ENCODE peak calls at places on chromosomes 6 and 20, in five cellular contexts. One of them, this sample, is unnamed.

GRCh38 chr6:169529931-169530761 is 171.7 kb downstream of the WDR27 start:
- DNase-seq in HCT116: no peak
- DNase-seq in stomach: no peak
- DNase-seq in breast epithelium: no peak
- DNase-seq in suprapubic skin: no peak
- DNase-seq in this sample: no peak

GRCh38 chr6:20900396-20901160 is 366.3 kb downstream of the CDKAL1 start:
- DNase-seq in HCT116: no peak
- DNase-seq in stomach: no peak
- DNase-seq in breast epithelium: no peak
- DNase-seq in suprapubic skin: no peak
- DNase-seq in this sample: no peak

GRCh38 chr6:115551510-115551909 is 509.2 kb downstream of the FRK start:
- DNase-seq in HCT116: no peak
- DNase-seq in stomach: no peak
- DNase-seq in breast epithelium: no peak
- DNase-seq in suprapubic skin: no peak
- DNase-seq in this sample: no peak

GRCh38 chr6:125989631-125990030 is 3.3 kb downstream of the TRMT11 start:
- DNase-seq in HCT116: no peak
- DNase-seq in stomach: no peak
- DNase-seq in breast epithelium: no peak
- DNase-seq in suprapubic skin: no peak
- DNase-seq in this sample: no peak

GRCh38 chr6:123733180-123733579 is 70.5 kb upstream of the NKAIN2 start:
- DNase-seq in HCT116: no peak
- DNase-seq in stomach: no peak
- DNase-seq in breast epithelium: no peak
- DNase-seq in suprapubic skin: no peak
- DNase-seq in this sample: no peak

GRCh38 chr20:23084282-23084844 is 1.8 kb downstream of the CD93 start:
- DNase-seq in HCT116: no peak
- DNase-seq in stomach: no peak
- DNase-seq in breast epithelium: no peak
- DNase-seq in suprapubic skin: no peak
- DNase-seq in this sample: no peak

GRCh38 chr20:2006452-2007381 is 12.9 kb upstream of the PDYN start:
- DNase-seq in HCT116: peak
- DNase-seq in stomach: peak
- DNase-seq in breast epithelium: no peak
- DNase-seq in suprapubic skin: no peak
- DNase-seq in this sample: peak

GRCh38 chr20:45518282-45518681 is 2.9 kb upstream of the SPINT3 start:
- DNase-seq in HCT116: no peak
- DNase-seq in stomach: no peak
- DNase-seq in breast epithelium: no peak
- DNase-seq in suprapubic skin: no peak
- DNase-seq in this sample: no peak

GRCh38 chr6:12327391-12327790 is 37.2 kb downstream of the EDN1 start:
- DNase-seq in HCT116: no peak
- DNase-seq in stomach: no peak
- DNase-seq in breast epithelium: no peak
- DNase-seq in suprapubic skin: no peak
- DNase-seq in this sample: no peak

GRCh38 chr20:10115021-10115420 is 80.2 kb downstream of the ANKEF1 start:
- DNase-seq in HCT116: no peak
- DNase-seq in stomach: no peak
- DNase-seq in breast epithelium: no peak
- DNase-seq in suprapubic skin: no peak
- DNase-seq in this sample: no peak

GRCh38 chr6:122071950-122072647 is 327.4 kb upstream of the HSF2 start:
- DNase-seq in HCT116: no peak
- DNase-seq in stomach: no peak
- DNase-seq in breast epithelium: no peak
- DNase-seq in suprapubic skin: no peak
- DNase-seq in this sample: no peak

GRCh38 chr20:9038791-9039190 is 30.1 kb upstream of the PLCB4 start:
- DNase-seq in HCT116: no peak
- DNase-seq in stomach: no peak
- DNase-seq in breast epithelium: no peak
- DNase-seq in suprapubic skin: no peak
- DNase-seq in this sample: no peak

GRCh38 chr20:58695084-58695722 is 2.6 kb downstream of the NPEPL1 start:
- DNase-seq in HCT116: no peak
- DNase-seq in stomach: no peak
- DNase-seq in breast epithelium: no peak
- DNase-seq in suprapubic skin: no peak
- DNase-seq in this sample: no peak

GRCh38 chr6:99709062-99709461 is 102.4 kb downstream of the PRDM13 start:
- DNase-seq in HCT116: no peak
- DNase-seq in stomach: no peak
- DNase-seq in breast epithelium: no peak
- DNase-seq in suprapubic skin: no peak
- DNase-seq in this sample: no peak

GRCh38 chr20:19552144-19552895 is 205.7 kb upstream of the RIN2 start:
- DNase-seq in HCT116: no peak
- DNase-seq in stomach: peak
- DNase-seq in breast epithelium: no peak
- DNase-seq in suprapubic skin: no peak
- DNase-seq in this sample: no peak

GRCh38 chr6:11212625-11213024 is 19.8 kb downstream of the NEDD9 start:
- DNase-seq in HCT116: no peak
- DNase-seq in stomach: no peak
- DNase-seq in breast epithelium: no peak
- DNase-seq in suprapubic skin: no peak
- DNase-seq in this sample: no peak

GRCh38 chr6:140394141-140394540 is 1019.7 kb upstream of the CITED2 start:
- DNase-seq in HCT116: no peak
- DNase-seq in stomach: no peak
- DNase-seq in breast epithelium: no peak
- DNase-seq in suprapubic skin: no peak
- DNase-seq in this sample: no peak

GRCh38 chr6:151096255-151096612 is 143.5 kb upstream of the AKAP12 start:
- DNase-seq in HCT116: no peak
- DNase-seq in stomach: no peak
- DNase-seq in breast epithelium: no peak
- DNase-seq in suprapubic skin: no peak
- DNase-seq in this sample: no peak

GRCh38 chr6:128493877-128494276 is 26.5 kb downstream of the PTPRK start:
- DNase-seq in HCT116: no peak
- DNase-seq in stomach: no peak
- DNase-seq in breast epithelium: no peak
- DNase-seq in suprapubic skin: no peak
- DNase-seq in this sample: no peak

GRCh38 chr6:128492386-128492785 is 28.0 kb downstream of the PTPRK start:
- DNase-seq in HCT116: no peak
- DNase-seq in stomach: peak
- DNase-seq in breast epithelium: peak
- DNase-seq in suprapubic skin: no peak
- DNase-seq in this sample: no peak

GRCh38 chr6:128491643-128492206 is 28.7 kb downstream of the PTPRK start:
- DNase-seq in HCT116: no peak
- DNase-seq in stomach: no peak
- DNase-seq in breast epithelium: no peak
- DNase-seq in suprapubic skin: no peak
- DNase-seq in this sample: peak

GRCh38 chr6:128495536-128496333 is 24.7 kb downstream of the PTPRK start:
- DNase-seq in HCT116: no peak
- DNase-seq in stomach: no peak
- DNase-seq in breast epithelium: no peak
- DNase-seq in suprapubic skin: no peak
- DNase-seq in this sample: no peak

DNA sequence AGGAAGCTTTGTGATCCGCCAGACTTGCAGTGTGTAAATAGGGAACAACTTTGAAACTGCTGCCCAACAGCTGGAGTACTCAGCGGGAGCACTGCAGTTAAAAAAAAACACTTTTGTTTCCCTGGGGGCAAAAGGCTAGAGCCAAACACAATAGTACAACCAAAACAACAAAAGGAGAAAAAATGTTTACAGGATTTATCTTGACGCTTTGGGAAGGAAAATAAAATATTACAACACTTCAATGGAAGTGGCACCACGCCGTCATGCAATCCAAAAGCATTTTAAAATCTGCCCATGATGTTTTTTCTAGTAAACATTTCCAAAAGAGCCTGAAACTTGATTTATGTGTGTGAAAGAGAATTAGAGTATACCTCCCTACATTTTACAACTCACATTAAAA is 26.0 kb downstream of the PTPRK start:
- DNase-seq in HCT116: no peak
- DNase-seq in stomach: no peak
- DNase-seq in breast epithelium: no peak
- DNase-seq in suprapubic skin: no peak
- DNase-seq in this sample: no peak
- H3K4me3 ChIP-seq in HCT116: no peak
- H3K4me3 ChIP-seq in stomach: no peak
- H3K4me3 ChIP-seq in breast epithelium: no peak
- H3K4me3 ChIP-seq in suprapubic skin: no peak
- H3K4me3 ChIP-seq in this sample: no peak

DNA sequence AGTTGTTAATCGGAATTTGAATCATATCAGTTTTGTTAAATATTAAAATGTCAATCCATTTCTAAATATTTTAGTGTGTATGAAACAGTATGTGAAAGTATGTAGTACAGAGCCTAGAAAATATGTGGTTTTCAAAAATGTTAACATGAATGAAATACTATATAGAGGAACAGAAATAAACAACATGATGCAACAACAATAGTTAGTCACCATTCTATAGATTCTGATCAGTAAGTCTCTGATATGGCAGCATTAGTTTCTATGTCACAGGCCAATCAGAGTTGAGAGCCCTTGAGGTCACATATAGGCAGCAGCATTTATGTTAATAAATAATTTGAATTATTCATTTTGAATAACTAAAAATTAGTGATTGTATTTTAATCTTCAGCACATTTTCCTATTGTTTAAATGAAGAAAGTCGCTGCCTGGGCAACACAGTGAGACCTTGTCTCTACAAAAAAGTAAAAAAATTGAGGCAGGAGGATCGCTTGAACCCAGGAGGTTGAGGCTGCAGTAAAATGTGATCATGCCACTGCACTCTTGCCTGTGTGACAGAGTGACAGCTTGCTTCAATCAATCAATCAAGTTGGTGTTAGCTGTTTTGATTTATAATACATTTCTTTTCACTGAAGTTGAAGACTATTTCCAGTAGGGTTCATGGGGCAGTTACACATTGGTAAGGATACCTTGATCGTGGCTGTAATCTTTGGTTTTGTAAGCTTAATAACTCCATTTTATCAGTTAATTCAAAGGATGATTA is 11.5 kb upstream of the MAP3K7 start:
- DNase-seq in HCT116: no peak
- DNase-seq in stomach: no peak
- DNase-seq in breast epithelium: no peak
- DNase-seq in suprapubic skin: no peak
- DNase-seq in this sample: no peak
- H3K27ac ChIP-seq in HCT116: no peak
- H3K27ac ChIP-seq in stomach: no peak
- H3K27ac ChIP-seq in breast epithelium: no peak
- H3K27ac ChIP-seq in suprapubic skin: no peak
- H3K27ac ChIP-seq in this sample: peak

GRCh38 chr6:17836298-17836697 is 129.6 kb upstream of the NUP153 start:
- DNase-seq in HCT116: no peak
- DNase-seq in stomach: no peak
- DNase-seq in breast epithelium: no peak
- DNase-seq in suprapubic skin: no peak
- DNase-seq in this sample: no peak
- TF ChIP-seq POLR2AphosphoS5 in HCT116: no peak
- TF ChIP-seq POLR2AphosphoS5 in stomach: no peak
- TF ChIP-seq POLR2AphosphoS5 in breast epithelium: no peak
- TF ChIP-seq POLR2AphosphoS5 in suprapubic skin: no peak
- TF ChIP-seq POLR2AphosphoS5 in this sample: no peak

GRCh38 chr6:134748484-134748883 is 201.4 kb downstream of the ALDH8A1 start:
- DNase-seq in HCT116: no peak
- DNase-seq in stomach: no peak
- DNase-seq in breast epithelium: no peak
- DNase-seq in suprapubic skin: no peak
- DNase-seq in this sample: no peak

GRCh38 chr6:134741193-134741521 is 208.7 kb downstream of the ALDH8A1 start:
- DNase-seq in HCT116: no peak
- DNase-seq in stomach: no peak
- DNase-seq in breast epithelium: no peak
- DNase-seq in suprapubic skin: no peak
- DNase-seq in this sample: no peak

GRCh38 chr6:134746125-134746524 is 203.8 kb downstream of the ALDH8A1 start:
- DNase-seq in HCT116: peak
- DNase-seq in stomach: no peak
- DNase-seq in breast epithelium: no peak
- DNase-seq in suprapubic skin: no peak
- DNase-seq in this sample: no peak

GRCh38 chr6:134740473-134741192 is 209.3 kb downstream of the ALDH8A1 start:
- DNase-seq in HCT116: no peak
- DNase-seq in stomach: no peak
- DNase-seq in breast epithelium: no peak
- DNase-seq in suprapubic skin: no peak
- DNase-seq in this sample: no peak

GRCh38 chr6:134744301-134744700 is 205.6 kb downstream of the ALDH8A1 start:
- DNase-seq in HCT116: no peak
- DNase-seq in stomach: no peak
- DNase-seq in breast epithelium: no peak
- DNase-seq in suprapubic skin: no peak
- DNase-seq in this sample: no peak
- H3K4me3 ChIP-seq in HCT116: no peak
- H3K4me3 ChIP-seq in stomach: no peak
- H3K4me3 ChIP-seq in breast epithelium: no peak
- H3K4me3 ChIP-seq in suprapubic skin: no peak
- H3K4me3 ChIP-seq in this sample: no peak

DNA sequence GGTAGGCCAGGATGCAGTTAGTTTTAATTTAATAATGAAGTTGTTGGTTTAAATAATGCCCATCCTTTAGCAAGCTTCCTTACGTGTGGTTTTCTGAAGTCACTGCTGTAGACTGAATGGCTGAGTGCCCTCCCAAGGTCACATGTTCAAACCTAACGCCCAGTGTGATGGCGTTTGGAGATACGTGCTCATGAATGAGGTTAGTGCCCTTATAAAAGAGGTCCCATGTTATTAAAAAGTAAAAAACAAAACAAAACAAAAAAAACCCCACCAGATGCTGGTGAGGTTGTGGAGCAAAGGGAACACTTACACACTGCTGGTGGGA is 16.3 kb downstream of the LRP11 start:
- DNase-seq in HCT116: no peak
- DNase-seq in stomach: no peak
- DNase-seq in breast epithelium: no peak
- DNase-seq in suprapubic skin: peak
- DNase-seq in this sample: no peak
- H3K27ac ChIP-seq in HCT116: peak
- H3K27ac ChIP-seq in stomach: no peak
- H3K27ac ChIP-seq in breast epithelium: peak
- H3K27ac ChIP-seq in suprapubic skin: peak
- H3K27ac ChIP-seq in this sample: no peak

This sample was measured in SK-N-MC.